ENCODE peak calls at places on chromosomes 12 and 14, in ten cellular contexts. One of them, this sample, is unnamed.

GRCh38 chr14:94316692-94317091 is 6.4 kb downstream of the SERPINA6 start:
- DNase-seq in GM12892: no peak
- DNase-seq in HCT116: no peak
- DNase-seq in sigmoid colon: no peak
- DNase-seq in breast epithelium: no peak
- DNase-seq in stomach: no peak
- DNase-seq in GM12891: no peak
- DNase-seq in K562: no peak
- DNase-seq in HepG2: no peak
- DNase-seq in upper lobe of left lung: no peak
- DNase-seq in this sample: no peak

GRCh38 chr12:111643428-111643826 is 42.3 kb downstream of the BRAP start:
- DNase-seq in breast epithelium: no peak
- DNase-seq in HepG2: no peak
- DNase-seq in sigmoid colon: no peak
- DNase-seq in upper lobe of left lung: no peak
- DNase-seq in GM12892: no peak
- DNase-seq in K562: no peak
- DNase-seq in HCT116: no peak
- DNase-seq in GM12891: no peak
- DNase-seq in stomach: peak; percentile 75
- DNase-seq in this sample: peak; percentile 70

GRCh38 chr12:128592345-128592744 is 231.4 kb downstream of the SLC15A4 start:
- DNase-seq in K562: no peak
- DNase-seq in breast epithelium: no peak
- DNase-seq in upper lobe of left lung: no peak
- DNase-seq in sigmoid colon: no peak
- DNase-seq in stomach: no peak
- DNase-seq in GM12891: no peak
- DNase-seq in GM12892: no peak
- DNase-seq in HepG2: no peak
- DNase-seq in HCT116: no peak
- DNase-seq in this sample: no peak

GRCh38 chr14:65501328-65501727 is 88.8 kb downstream of the FUT8 start:
- DNase-seq in HCT116: no peak
- DNase-seq in GM12892: no peak
- DNase-seq in K562: no peak
- DNase-seq in GM12891: no peak
- DNase-seq in upper lobe of left lung: no peak
- DNase-seq in stomach: no peak
- DNase-seq in breast epithelium: no peak
- DNase-seq in HepG2: no peak
- DNase-seq in sigmoid colon: no peak
- DNase-seq in this sample: no peak

GRCh38 chr12:46373303-46374182 is 970 bp upstream of the SLC38A2 start:
- DNase-seq in upper lobe of left lung: peak; percentile 61
- DNase-seq in sigmoid colon: peak; percentile 82
- DNase-seq in GM12892: peak; percentile 15
- DNase-seq in breast epithelium: peak; percentile 67
- DNase-seq in stomach: peak; percentile 51
- DNase-seq in HCT116: no peak
- DNase-seq in HepG2: peak; percentile 72
- DNase-seq in K562: no peak
- DNase-seq in GM12891: no peak
- DNase-seq in this sample: peak; percentile 42

GRCh38 chr12:52865090-52865944 is 16.5 kb upstream of the KRT78 start:
- DNase-seq in GM12891: peak; percentile 37
- DNase-seq in stomach: peak; percentile 78
- DNase-seq in sigmoid colon: no peak
- DNase-seq in GM12892: no peak
- DNase-seq in upper lobe of left lung: peak; percentile 63
- DNase-seq in breast epithelium: peak; percentile 78
- DNase-seq in HCT116: peak; percentile 79
- DNase-seq in K562: peak; percentile 74
- DNase-seq in HepG2: peak; percentile 56
- DNase-seq in this sample: peak; percentile 51

GRCh38 chr12:100867639-100868393 is 73.2 kb downstream of the ANO4 start:
- DNase-seq in upper lobe of left lung: no peak
- DNase-seq in GM12892: no peak
- DNase-seq in HepG2: no peak
- DNase-seq in K562: no peak
- DNase-seq in stomach: no peak
- DNase-seq in breast epithelium: no peak
- DNase-seq in HCT116: no peak
- DNase-seq in GM12891: no peak
- DNase-seq in sigmoid colon: no peak
- DNase-seq in this sample: no peak

GRCh38 chr14:54564799-54565235 is 2.1 kb upstream of the SAMD4A start:
- DNase-seq in HepG2: peak; percentile 13
- DNase-seq in breast epithelium: no peak
- DNase-seq in K562: no peak
- DNase-seq in stomach: no peak
- DNase-seq in HCT116: no peak
- DNase-seq in sigmoid colon: peak; percentile 69
- DNase-seq in upper lobe of left lung: peak; percentile 22
- DNase-seq in GM12891: no peak
- DNase-seq in GM12892: no peak
- DNase-seq in this sample: no peak

GRCh38 chr14:52939427-52939826 is 11.4 kb downstream of the FERMT2 start:
- DNase-seq in K562: no peak
- DNase-seq in GM12892: no peak
- DNase-seq in HCT116: no peak
- DNase-seq in breast epithelium: no peak
- DNase-seq in stomach: no peak
- DNase-seq in GM12891: no peak
- DNase-seq in upper lobe of left lung: no peak
- DNase-seq in sigmoid colon: no peak
- DNase-seq in HepG2: no peak
- DNase-seq in this sample: no peak

GRCh38 chr14:52937306-52937705 is 13.5 kb downstream of the FERMT2 start:
- DNase-seq in stomach: no peak
- DNase-seq in GM12892: no peak
- DNase-seq in upper lobe of left lung: no peak
- DNase-seq in K562: no peak
- DNase-seq in HepG2: no peak
- DNase-seq in sigmoid colon: no peak
- DNase-seq in GM12891: no peak
- DNase-seq in HCT116: no peak
- DNase-seq in breast epithelium: no peak
- DNase-seq in this sample: no peak

GRCh38 chr14:52936437-52936836 is 14.4 kb downstream of the FERMT2 start:
- DNase-seq in K562: no peak
- DNase-seq in breast epithelium: no peak
- DNase-seq in HepG2: no peak
- DNase-seq in sigmoid colon: no peak
- DNase-seq in upper lobe of left lung: no peak
- DNase-seq in GM12891: no peak
- DNase-seq in HCT116: no peak
- DNase-seq in GM12892: no peak
- DNase-seq in stomach: no peak
- DNase-seq in this sample: no peak

GRCh38 chr14:52935847-52936246 is 15.0 kb downstream of the FERMT2 start:
- DNase-seq in GM12892: no peak
- DNase-seq in sigmoid colon: no peak
- DNase-seq in breast epithelium: no peak
- DNase-seq in GM12891: no peak
- DNase-seq in K562: no peak
- DNase-seq in HCT116: no peak
- DNase-seq in stomach: no peak
- DNase-seq in upper lobe of left lung: no peak
- DNase-seq in HepG2: no peak
- DNase-seq in this sample: no peak

DNA sequence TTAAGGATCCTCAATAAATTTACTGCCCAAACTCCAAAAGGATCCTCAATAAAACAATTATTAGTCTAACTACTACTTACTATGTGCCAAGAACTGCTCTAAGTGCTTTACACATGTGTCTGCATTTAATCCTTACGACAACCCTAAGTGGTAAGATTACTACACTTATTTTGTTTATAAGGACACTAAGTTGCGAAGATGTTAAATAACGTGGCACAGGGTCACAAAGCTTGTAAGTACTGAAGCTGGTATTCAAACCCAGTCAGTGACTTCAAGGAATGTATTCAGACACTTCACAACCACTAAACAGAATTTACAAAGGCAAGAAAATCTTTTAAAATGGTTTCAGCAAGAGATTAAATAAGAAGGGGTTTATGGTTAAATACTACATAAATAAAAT is 13.0 kb downstream of the FERMT2 start:
- DNase-seq in sigmoid colon: no peak
- DNase-seq in GM12891: no peak
- DNase-seq in stomach: no peak
- DNase-seq in GM12892: no peak
- DNase-seq in HCT116: no peak
- DNase-seq in K562: no peak
- DNase-seq in upper lobe of left lung: no peak
- DNase-seq in breast epithelium: no peak
- DNase-seq in HepG2: no peak
- DNase-seq in this sample: no peak
- TF ChIP-seq POLR2AphosphoS5 in sigmoid colon: no peak
- TF ChIP-seq POLR2AphosphoS5 in GM12891: no peak
- TF ChIP-seq POLR2AphosphoS5 in stomach: no peak
- TF ChIP-seq POLR2AphosphoS5 in GM12892: no peak
- TF ChIP-seq POLR2AphosphoS5 in HCT116: no peak
- TF ChIP-seq POLR2AphosphoS5 in K562: no peak
- TF ChIP-seq POLR2AphosphoS5 in upper lobe of left lung: no peak
- TF ChIP-seq POLR2AphosphoS5 in breast epithelium: no peak
- TF ChIP-seq POLR2AphosphoS5 in HepG2: no peak
- TF ChIP-seq POLR2AphosphoS5 in this sample: no peak

GRCh38 chr12:570949-571794 is 92.1 kb downstream of the NINJ2 start:
- DNase-seq in HCT116: peak; percentile 81
- DNase-seq in HepG2: peak; percentile 58
- DNase-seq in stomach: peak; percentile 83
- DNase-seq in upper lobe of left lung: peak; percentile 77
- DNase-seq in K562: peak; percentile 32
- DNase-seq in GM12892: no peak
- DNase-seq in sigmoid colon: peak; percentile 93
- DNase-seq in breast epithelium: peak; percentile 82
- DNase-seq in GM12891: no peak
- DNase-seq in this sample: peak; percentile 81

GRCh38 chr12:571795-572531 is 91.3 kb downstream of the NINJ2 start:
- DNase-seq in upper lobe of left lung: peak; percentile 19
- DNase-seq in stomach: peak; percentile 40
- DNase-seq in GM12891: no peak
- DNase-seq in GM12892: no peak
- DNase-seq in sigmoid colon: peak; percentile 65
- DNase-seq in HCT116: peak; percentile 19
- DNase-seq in HepG2: peak; percentile 29
- DNase-seq in breast epithelium: peak; percentile 48
- DNase-seq in K562: no peak
- DNase-seq in this sample: no peak

GRCh38 chr12:569091-569676 is 94.1 kb downstream of the NINJ2 start:
- DNase-seq in HCT116: no peak
- DNase-seq in GM12891: no peak
- DNase-seq in K562: no peak
- DNase-seq in breast epithelium: no peak
- DNase-seq in upper lobe of left lung: no peak
- DNase-seq in stomach: no peak
- DNase-seq in GM12892: no peak
- DNase-seq in HepG2: no peak
- DNase-seq in sigmoid colon: no peak
- DNase-seq in this sample: no peak

GRCh38 chr12:569803-570236 is 93.4 kb downstream of the NINJ2 start:
- DNase-seq in stomach: peak; percentile 90
- DNase-seq in GM12892: peak; percentile 98
- DNase-seq in sigmoid colon: peak; percentile 93
- DNase-seq in GM12891: peak; percentile 98
- DNase-seq in HCT116: peak; percentile 59
- DNase-seq in HepG2: peak; percentile 66
- DNase-seq in breast epithelium: peak; percentile 89
- DNase-seq in K562: peak; percentile 86
- DNase-seq in upper lobe of left lung: peak; percentile 89
- DNase-seq in this sample: peak; percentile 77

DNA sequence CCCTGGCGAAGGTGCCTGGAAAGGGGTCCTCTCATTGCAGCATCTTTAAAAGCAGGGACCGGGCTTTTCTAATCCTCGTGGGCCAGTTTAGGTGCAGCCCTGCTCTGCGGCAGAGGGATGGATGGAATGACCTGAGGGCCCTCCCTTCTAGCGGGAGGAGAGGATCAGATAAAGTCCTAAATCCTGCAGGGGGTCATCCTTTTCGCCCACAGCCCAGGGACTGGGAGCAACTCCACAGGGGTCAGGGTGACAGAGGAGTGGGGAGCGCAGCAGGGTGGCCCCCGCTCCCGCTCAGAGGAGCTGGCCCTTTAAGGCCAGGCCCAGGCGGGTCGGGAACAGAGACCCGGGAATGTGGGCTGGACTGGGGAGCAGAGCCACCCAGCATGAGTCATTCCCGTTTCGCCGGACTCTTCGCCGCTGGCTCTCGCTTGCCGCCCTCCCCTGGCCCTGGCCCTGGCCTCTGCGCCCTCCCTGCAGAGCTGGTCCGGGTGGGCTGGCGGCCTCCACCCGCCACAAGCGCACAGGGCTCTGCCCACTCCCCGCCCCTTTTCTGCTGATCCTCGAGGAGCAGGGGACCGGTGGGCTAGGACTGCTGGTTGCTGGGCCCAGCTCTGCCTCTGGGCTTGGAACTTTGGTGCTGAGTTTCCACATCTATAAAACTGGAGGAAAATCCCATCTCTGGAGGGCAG is 92.9 kb downstream of the NINJ2 start:
- DNase-seq in GM12892: no peak
- DNase-seq in breast epithelium: peak; percentile 70
- DNase-seq in stomach: peak; percentile 77
- DNase-seq in GM12891: no peak
- DNase-seq in sigmoid colon: peak; percentile 91
- DNase-seq in HepG2: peak; percentile 77
- DNase-seq in K562: peak; percentile 68
- DNase-seq in HCT116: peak; percentile 76
- DNase-seq in upper lobe of left lung: peak; percentile 83
- DNase-seq in this sample: peak; percentile 44
- TF ChIP-seq POLR2A in GM12892: no peak
- TF ChIP-seq POLR2A in breast epithelium: no peak
- TF ChIP-seq POLR2A in stomach: no peak
- TF ChIP-seq POLR2A in GM12891: no peak
- TF ChIP-seq POLR2A in sigmoid colon: peak; percentile 58
- TF ChIP-seq POLR2A in HepG2: no peak
- TF ChIP-seq POLR2A in K562: no peak
- TF ChIP-seq POLR2A in HCT116: peak; percentile 64
- TF ChIP-seq POLR2A in upper lobe of left lung: no peak
- TF ChIP-seq POLR2A in this sample: no peak

DNA sequence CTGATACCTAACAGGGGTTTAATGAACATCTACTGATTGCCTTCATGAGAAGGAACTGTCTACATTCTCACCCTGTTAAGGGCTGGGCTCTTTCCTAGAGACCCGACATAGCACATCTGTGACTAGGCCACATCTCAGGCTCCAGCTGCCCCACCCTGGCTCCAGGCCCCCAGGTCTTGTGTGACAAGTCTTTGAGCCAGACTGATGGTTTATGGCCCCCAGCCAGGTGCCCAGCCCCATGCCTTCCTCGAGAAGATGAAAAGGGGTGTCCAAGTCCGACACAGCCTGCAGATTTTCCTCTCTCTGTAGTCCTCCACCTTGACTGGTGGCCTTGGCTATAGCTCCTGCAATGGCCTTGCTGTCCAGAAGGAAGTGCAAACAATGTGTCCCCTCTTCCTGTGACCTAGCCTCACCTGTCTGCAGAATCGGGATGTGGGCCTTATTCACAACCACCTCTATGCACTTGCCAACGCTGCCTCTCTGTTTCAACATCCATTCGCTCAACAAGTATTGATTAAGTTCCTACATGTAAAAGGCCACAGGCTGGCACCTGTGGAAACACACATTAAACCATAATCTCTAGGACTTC is 4.2 kb downstream of the ACTN1 start:
- DNase-seq in sigmoid colon: peak; percentile 76
- DNase-seq in GM12891: no peak
- DNase-seq in breast epithelium: no peak
- DNase-seq in GM12892: no peak
- DNase-seq in HCT116: no peak
- DNase-seq in upper lobe of left lung: no peak
- DNase-seq in stomach: no peak
- DNase-seq in HepG2: no peak
- DNase-seq in K562: no peak
- DNase-seq in this sample: no peak
- TF ChIP-seq POLR2AphosphoS5 in sigmoid colon: peak; percentile 26
- TF ChIP-seq POLR2AphosphoS5 in GM12891: no peak
- TF ChIP-seq POLR2AphosphoS5 in breast epithelium: no peak
- TF ChIP-seq POLR2AphosphoS5 in GM12892: no peak
- TF ChIP-seq POLR2AphosphoS5 in HCT116: no peak
- TF ChIP-seq POLR2AphosphoS5 in upper lobe of left lung: no peak
- TF ChIP-seq POLR2AphosphoS5 in stomach: no peak
- TF ChIP-seq POLR2AphosphoS5 in HepG2: no peak
- TF ChIP-seq POLR2AphosphoS5 in K562: no peak
- TF ChIP-seq POLR2AphosphoS5 in this sample: no peak

DNA sequence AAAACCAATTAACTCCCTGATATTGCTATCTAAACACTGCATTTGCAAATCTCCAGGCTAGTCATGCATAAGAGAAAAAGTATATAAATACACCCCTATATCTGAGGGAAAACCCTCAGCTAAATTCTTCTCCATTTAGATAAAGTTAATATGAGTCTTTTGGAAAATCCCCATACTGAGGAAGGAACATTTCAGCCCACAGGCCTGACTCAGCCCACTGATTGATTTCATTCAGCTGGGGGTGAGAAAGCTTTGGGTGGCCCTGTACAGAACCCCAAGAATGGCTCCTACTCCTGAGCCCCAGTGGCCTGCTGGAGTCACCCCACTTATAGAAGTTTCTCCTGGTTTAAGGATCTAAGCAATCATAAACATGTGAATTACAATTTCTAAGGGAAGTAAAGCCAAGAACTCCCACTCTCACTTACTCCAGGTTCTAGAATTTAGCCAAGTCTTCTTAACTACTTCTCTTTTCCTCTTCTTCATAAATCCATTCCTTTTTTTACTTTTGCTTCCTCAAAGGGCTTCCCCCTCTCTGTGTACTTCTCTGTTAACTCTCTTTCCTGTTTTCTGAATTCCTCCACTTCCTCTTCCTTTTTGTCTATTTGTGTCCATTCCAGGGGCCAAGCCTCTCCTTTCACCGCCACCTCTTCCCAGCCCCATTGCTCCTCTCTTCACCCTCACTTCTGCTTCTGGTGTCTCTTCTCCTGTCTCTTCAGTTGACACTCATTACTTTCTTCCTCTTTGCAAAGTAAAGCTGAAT is 21.0 kb downstream of the RTN1 start:
- DNase-seq in HCT116: no peak
- DNase-seq in GM12891: no peak
- DNase-seq in sigmoid colon: no peak
- DNase-seq in upper lobe of left lung: no peak
- DNase-seq in stomach: no peak
- DNase-seq in breast epithelium: no peak
- DNase-seq in GM12892: no peak
- DNase-seq in HepG2: no peak
- DNase-seq in K562: no peak
- DNase-seq in this sample: no peak
- TF ChIP-seq POLR2A in HCT116: no peak
- TF ChIP-seq POLR2A in GM12891: no peak
- TF ChIP-seq POLR2A in sigmoid colon: no peak
- TF ChIP-seq POLR2A in upper lobe of left lung: no peak
- TF ChIP-seq POLR2A in stomach: no peak
- TF ChIP-seq POLR2A in breast epithelium: no peak
- TF ChIP-seq POLR2A in GM12892: no peak
- TF ChIP-seq POLR2A in HepG2: no peak
- TF ChIP-seq POLR2A in K562: no peak
- TF ChIP-seq POLR2A in this sample: no peak